ENCODE peak calls at places on chromosomes 12 and 14, in four cellular contexts. C is aorta, K is A549, I is BE2C. D is an unnamed sample.

GRCh38 chr12:110067531-110067930 is 19.2 kb upstream of the C12orf76 start:
- DNase-seq in K (peak; percentile 52), I (peak; percentile 24), C (no peak), D (no peak)

GRCh38 chr12:3614806-3615466 is 123.9 kb downstream of the PRMT8 start:
- DNase-seq in C (peak; percentile 57), K (no peak), I (no peak), D (no peak)

GRCh38 chr12:5745251-5745888 is 199.7 kb downstream of the ANO2 start:
- DNase-seq in I (peak; percentile 76), C (peak; percentile 84), K (peak; percentile 65), D (no peak)

GRCh38 chr12:77685112-77685511 is 145.6 kb upstream of the NAV3 start:
- DNase-seq in K (peak; percentile 76), C (peak; percentile 73), I (peak; percentile 54), D (no peak)

GRCh38 chr12:110785240-110785639 is 42.5 kb upstream of the PPP1CC start:
- DNase-seq in K (peak; percentile 31), C (no peak), I (peak; percentile 27), D (no peak)

GRCh38 chr14:96341323-96341722 is 21.8 kb downstream of the ATG2B start:
- DNase-seq in K (no peak), C (no peak), I (no peak), D (no peak)

GRCh38 chr14:92321701-92322100 is 1.3 kb upstream of the SLC24A4 start:
- DNase-seq in C (no peak), K (no peak), I (no peak), D (no peak)

GRCh38 chr14:64541261-64541970 is 875 bp downstream of the HSPA2 start:
- DNase-seq in C (peak; percentile 81), I (peak; percentile 10), K (peak; percentile 18), D (peak; percentile 16)

GRCh38 chr12:82745062-82745461 is 58.4 kb downstream of the TMTC2 start:
- DNase-seq in C (no peak), K (no peak), I (no peak), D (no peak)

GRCh38 chr14:55446833-55447232 is 6.4 kb upstream of the TBPL2 start:
- DNase-seq in C (no peak), K (peak; percentile 31), I (no peak), D (no peak)

DNA sequence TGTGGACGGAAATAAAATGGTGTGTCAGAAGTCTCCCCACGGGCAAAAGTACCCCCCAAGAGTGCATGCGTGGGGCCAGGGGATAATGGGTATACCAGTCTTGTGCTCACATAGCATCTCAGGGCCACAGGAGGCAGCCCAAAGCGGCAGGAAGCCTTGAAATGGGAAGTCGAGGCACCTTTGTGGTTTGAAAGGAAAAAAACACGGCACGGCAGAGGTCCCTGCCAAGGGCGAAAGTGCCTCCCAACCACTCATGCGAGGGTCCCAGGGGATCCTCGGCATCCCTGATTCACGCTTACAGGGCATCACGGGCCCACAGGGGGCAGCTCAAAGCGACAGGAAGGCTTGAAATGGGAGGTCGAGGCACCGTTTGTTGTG is 583.2 kb downstream of the ALG10 start:
- DNase-seq in I (no peak), C (peak; percentile 40), K (no peak), D (no peak)
- H3K9me3 ChIP-seq in I (no peaks in the 10 kb centered on the region), C (peaks cover 6% of the 10 kb centered on the region), K (no peaks in the 10 kb centered on the region), D (peaks cover 3% of the 10 kb centered on the region)

DNA sequence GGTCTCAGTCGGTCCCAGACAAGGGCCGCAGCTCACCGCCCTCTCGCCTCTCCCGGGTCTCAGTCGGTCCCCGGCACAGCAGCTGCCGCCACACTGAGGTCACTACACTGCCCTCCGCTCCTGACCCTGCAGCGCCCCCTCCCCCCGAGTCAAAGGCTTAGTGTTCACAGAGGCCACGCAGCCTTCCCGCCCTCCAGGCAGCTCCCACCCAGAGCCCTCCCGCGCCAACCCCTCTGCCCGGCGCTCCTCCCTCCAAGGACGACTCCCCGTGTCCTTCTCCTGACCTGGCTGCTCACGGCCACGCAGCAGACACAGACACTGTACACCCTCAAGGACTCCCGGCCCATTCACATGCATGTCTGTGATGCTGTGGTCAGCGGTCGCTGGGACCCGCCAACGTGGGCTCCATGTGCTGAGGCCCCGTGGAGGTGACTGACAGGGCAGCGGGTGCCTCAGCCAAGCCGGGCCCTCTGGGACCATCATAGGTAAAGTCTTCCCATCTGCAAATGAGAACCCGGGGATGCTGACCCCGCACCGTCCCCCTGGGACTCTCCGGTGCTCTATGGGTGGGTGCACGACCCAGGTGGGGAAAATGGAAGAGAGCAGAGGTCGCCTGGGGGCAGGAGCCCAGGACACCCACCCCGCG is 16.3 kb upstream of the GALNT9 start:
- DNase-seq in C (no peak), K (no peak), I (no peak), D (no peak)
- H3K9me3 ChIP-seq in C (no peaks in the 10 kb centered on the region), K (no peaks in the 10 kb centered on the region), I (no peaks in the 10 kb centered on the region), D (no peaks in the 10 kb centered on the region)

DNA sequence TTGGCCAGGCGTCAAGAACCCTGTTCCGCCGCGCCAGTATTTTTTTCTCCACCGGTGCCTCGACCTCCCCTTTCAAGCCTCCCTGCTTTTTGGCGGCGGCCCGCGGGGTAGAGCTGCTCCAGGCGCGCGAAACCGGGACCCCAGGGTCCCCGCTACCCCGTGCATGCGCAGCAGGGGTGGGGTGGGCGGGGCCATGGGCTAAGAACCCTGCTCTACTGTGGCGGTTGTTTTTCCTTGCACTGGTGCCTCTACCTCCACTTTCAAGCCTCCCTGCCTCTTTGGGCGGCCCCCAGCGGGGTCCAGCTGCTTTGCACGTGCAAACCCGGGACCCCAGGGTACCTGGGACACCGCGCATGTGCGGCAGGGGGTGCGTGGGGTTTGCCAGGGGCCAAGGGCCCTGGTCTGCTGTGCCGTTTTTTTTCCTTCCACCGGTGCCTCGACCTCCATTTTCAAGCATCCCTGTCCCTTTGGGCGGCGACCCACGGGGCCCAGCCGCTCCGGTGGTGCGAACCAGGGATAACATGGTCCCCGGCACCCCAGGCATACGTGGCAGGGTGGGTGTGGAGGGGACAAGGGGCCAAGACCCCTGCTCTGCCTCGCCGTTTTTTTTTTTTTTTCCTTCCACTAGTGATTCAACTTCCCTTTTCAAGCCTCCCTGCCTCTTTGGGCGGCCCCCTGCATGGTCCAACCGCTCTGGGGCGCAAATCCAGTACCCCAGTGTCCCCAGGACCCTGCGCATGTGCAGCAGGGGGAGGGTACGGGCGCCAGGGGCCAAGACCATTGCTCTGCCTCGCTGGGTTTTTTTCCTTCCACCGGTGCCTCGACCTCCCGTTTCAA is 326.8 kb downstream of the ALG10 start:
- DNase-seq in C (no peak), K (peak; percentile 49), I (no peak), D (no peak)
- H3K9me3 ChIP-seq in C (no peaks in the 10 kb centered on the region), K (no peaks in the 10 kb centered on the region), I (no peaks in the 10 kb centered on the region), D (no peaks in the 10 kb centered on the region)

DNA sequence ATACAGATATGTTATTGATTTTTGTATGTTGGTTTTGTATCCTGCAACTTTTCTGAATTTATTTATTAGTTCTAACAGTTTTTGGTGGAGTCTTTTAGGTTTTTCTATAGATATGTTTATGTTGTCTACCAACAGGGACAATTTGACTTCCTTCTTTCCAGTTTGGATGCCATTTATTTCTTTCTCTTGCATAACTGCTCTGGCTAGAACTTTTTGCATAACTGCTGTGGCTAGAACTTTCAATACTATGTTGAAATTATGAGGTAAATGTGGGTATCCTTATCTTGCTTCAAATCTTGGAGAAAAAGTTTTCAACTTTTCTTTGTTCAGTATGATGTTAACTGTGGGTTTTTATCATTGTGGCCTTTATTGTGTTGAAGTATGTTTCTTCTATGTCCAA is 39.9 kb upstream of the PLBD1 start:
- DNase-seq in K (no peak), I (no peak), C (no peak), D (no peak)
- H3K9me3 ChIP-seq in K (peaks cover 35% of the 10 kb centered on the region), I (no peaks in the 10 kb centered on the region), C (no peaks in the 10 kb centered on the region), D (peaks cover 9% of the 10 kb centered on the region)

DNA sequence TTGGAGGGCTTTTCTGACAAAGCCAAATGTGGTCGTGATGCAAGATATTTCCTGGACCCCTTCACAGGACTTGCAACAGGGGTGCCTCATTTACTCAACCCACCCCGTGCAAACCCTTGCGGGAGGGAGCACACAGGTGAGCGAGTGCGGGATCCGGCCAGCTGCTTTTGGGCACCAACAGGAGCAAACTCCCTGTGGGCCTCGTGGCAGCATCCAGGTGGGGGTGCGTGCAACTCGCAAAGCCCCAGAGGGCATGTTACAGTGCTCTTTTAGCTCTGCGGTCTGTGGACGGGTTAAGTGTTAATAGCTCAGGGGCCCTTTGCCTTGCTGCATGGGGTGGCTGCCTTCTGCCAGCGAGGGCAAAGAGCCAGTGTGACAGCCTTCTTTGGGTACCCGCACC is 707.6 kb upstream of the MDGA2 start:
- DNase-seq in K (no peak), C (no peak), I (no peak), D (no peak)
- H3K9me3 ChIP-seq in K (no peaks in the 10 kb centered on the region), C (no peaks in the 10 kb centered on the region), I (no peaks in the 10 kb centered on the region), D (no peaks in the 10 kb centered on the region)

GRCh38 chr12:132922676-132923075 is 33.4 kb downstream of the ZNF605 start:
- DNase-seq in C (no peak), I (no peak), K (no peak), D (no peak)
- H3K9me3 ChIP-seq in C (peaks cover 28% of the 10 kb centered on the region), I (peaks cover 16% of the 10 kb centered on the region), K (peaks cover 96% of the 10 kb centered on the region), D (peaks cover 49% of the 10 kb centered on the region)

D was measured in T-helper 17 cell.